ENCODE peak calls at places on chromosome 11, in four cellular contexts. M is pancreas; U is CD4-positive, alpha-beta T cell; J is psoas muscle. E is an unnamed sample.

GRCh38 chr11:83008581-83008923 is 63.1 kb downstream of the RAB30 start:
- DNase-seq in M (no peak), U (no peak), J (no peak), E (no peak)

GRCh38 chr11:3994030-3994640 is 100.5 kb upstream of the RRM1 start:
- DNase-seq in M (no peak), U (no peak), J (no peak), E (no peak)

GRCh38 chr11:94593030-94593429 is 25.9 kb downstream of the PIWIL4 start:
- DNase-seq in M (no peak), U (no peak), J (no peak), E (no peak)

GRCh38 chr11:121670792-121671275 is 218.1 kb upstream of the SORL1-AS1 start:
- DNase-seq in M (no peak), U (no peak), J (no peak), E (no peak)

GRCh38 chr11:76823481-76824028 is 37.2 kb upstream of the ACER3 start:
- DNase-seq in M (no peak), U (no peak), J (no peak), E (no peak)

GRCh38 chr11:104254347-104254746 is 90.4 kb upstream of the PDGFD start:
- DNase-seq in M (peak), U (no peak), J (peak), E (no peak)

GRCh38 chr11:11073996-11074395 is 216.1 kb upstream of the ZBED5 start:
- DNase-seq in M (no peak), U (no peak), J (no peak), E (no peak)

GRCh38 chr11:112497826-112498225 is 237.2 kb upstream of the PLET1 start:
- DNase-seq in M (no peak), U (no peak), J (no peak), E (no peak)

GRCh38 chr11:108943853-108944252 is 279.0 kb downstream of the DDX10 start:
- DNase-seq in M (no peak), U (no peak), J (no peak), E (no peak)

GRCh38 chr11:113305440-113306336 is 8.7 kb upstream of the TTC12 start:
- DNase-seq in M (peak), U (peak), J (peak), E (peak)

GRCh38 chr11:14258177-14258935 is 100.6 kb downstream of the RRAS2 start:
- DNase-seq in M (no peak), U (no peak), J (no peak), E (no peak)

GRCh38 chr11:83361831-83362230 is 75.7 kb upstream of the CCDC90B start:
- DNase-seq in M (peak), U (no peak), J (no peak), E (no peak)

GRCh38 chr11:70046089-70046488 is 32.0 kb upstream of the ANO1 start:
- DNase-seq in M (no peak), U (no peak), J (no peak), E (no peak)

GRCh38 chr11:96301818-96302217 is 41.2 kb downstream of the MAML2 start:
- DNase-seq in M (no peak), U (no peak), J (no peak), E (no peak)

GRCh38 chr11:124944565-124944964 is 8.7 kb upstream of the HEPACAM start:
- DNase-seq in M (no peak), U (no peak), J (no peak), E (no peak)

GRCh38 chr11:74023291-74023690 is 14.4 kb upstream of the UCP3 start:
- DNase-seq in M (no peak), U (no peak), J (no peak), E (no peak)

GRCh38 chr11:130314184-130314748 is 451 bp downstream of the ZBTB44 start:
- DNase-seq in M (peak), U (peak), J (peak), E (peak)

GRCh38 chr11:125797641-125798040 is 9.7 kb downstream of the PATE3 start:
- DNase-seq in M (no peak), U (no peak), J (no peak), E (no peak)

GRCh38 chr11:26626346-26626745 is 54.3 kb upstream of the MUC15 start:
- DNase-seq in M (no peak), U (no peak), J (no peak), E (no peak)

GRCh38 chr11:64353761-64354506 is 5.0 kb upstream of the RPS6KA4 start:
- DNase-seq in M (no peak), U (no peak), J (no peak), E (no peak)

GRCh38 chr11:36215688-36216050 is 73.6 kb downstream of the COMMD9 start:
- DNase-seq in M (no peak), U (no peak), J (no peak), E (no peak)

GRCh38 chr11:122727101-122727929 is 71.8 kb downstream of the UBASH3B start:
- DNase-seq in M (no peak), U (peak), J (no peak), E (no peak)

GRCh38 chr11:117871160-117871559 is 5.3 kb downstream of the FXYD6 start:
- DNase-seq in M (no peak), U (no peak), J (no peak), E (no peak)

GRCh38 chr11:117180020-117180419 is 1.5 kb downstream of the SIDT2 start:
- DNase-seq in M (no peak), U (no peak), J (no peak), E (no peak)

GRCh38 chr11:69293819-69294505 is at the start of gene MYEOV:
- DNase-seq in M (no peak), U (no peak), J (no peak), E (no peak)

GRCh38 chr11:123640677-123641494 is 13.5 kb downstream of the SCN3B start:
- DNase-seq in M (no peak), U (peak), J (peak), E (no peak)

GRCh38 chr11:8259316-8259995 is 4.2 kb downstream of the LMO1 start:
- DNase-seq in M (no peak), U (no peak), J (no peak), E (no peak)

GRCh38 chr11:82872377-82873150 is 27.7 kb downstream of the PRCP start:
- DNase-seq in M (no peak), U (no peak), J (no peak), E (no peak)

GRCh38 chr11:80365980-80366379 is 925.1 kb upstream of the TENM4 start:
- DNase-seq in M (no peak), U (no peak), J (no peak), E (no peak)

GRCh38 chr11:131073167-131073566 is 156.9 kb upstream of the SNX19 start:
- DNase-seq in M (no peak), U (no peak), J (no peak), E (no peak)

GRCh38 chr11:75350122-75350742 is 1.2 kb downstream of the ARRB1 start:
- DNase-seq in M (no peak), U (no peak), J (no peak), E (no peak)

GRCh38 chr11:69644071-69644961 is 3.4 kb downstream of the CCND1 start:
- DNase-seq in M (peak), U (no peak), J (peak), E (peak)

GRCh38 chr11:63761870-63762661 is 6.5 kb downstream of the ZFTA start:
- DNase-seq in M (no peak), U (no peak), J (peak), E (no peak)

GRCh38 chr11:11157201-11157600 is 195.8 kb downstream of the CSNK2A3 start:
- DNase-seq in M (no peak), U (peak), J (no peak), E (no peak)

GRCh38 chr11:47881145-47881544 is 33.0 kb upstream of the NUP160 start:
- DNase-seq in M (no peak), U (no peak), J (no peak), E (no peak)

GRCh38 chr11:13929551-13929950 is 33.0 kb upstream of the SPON1 start:
- DNase-seq in M (no peak), U (no peak), J (no peak), E (peak)

GRCh38 chr11:32829157-32829679 is 509 bp upstream of the PRRG4 start:
- DNase-seq in M (no peak), U (no peak), J (no peak), E (no peak)

DNA sequence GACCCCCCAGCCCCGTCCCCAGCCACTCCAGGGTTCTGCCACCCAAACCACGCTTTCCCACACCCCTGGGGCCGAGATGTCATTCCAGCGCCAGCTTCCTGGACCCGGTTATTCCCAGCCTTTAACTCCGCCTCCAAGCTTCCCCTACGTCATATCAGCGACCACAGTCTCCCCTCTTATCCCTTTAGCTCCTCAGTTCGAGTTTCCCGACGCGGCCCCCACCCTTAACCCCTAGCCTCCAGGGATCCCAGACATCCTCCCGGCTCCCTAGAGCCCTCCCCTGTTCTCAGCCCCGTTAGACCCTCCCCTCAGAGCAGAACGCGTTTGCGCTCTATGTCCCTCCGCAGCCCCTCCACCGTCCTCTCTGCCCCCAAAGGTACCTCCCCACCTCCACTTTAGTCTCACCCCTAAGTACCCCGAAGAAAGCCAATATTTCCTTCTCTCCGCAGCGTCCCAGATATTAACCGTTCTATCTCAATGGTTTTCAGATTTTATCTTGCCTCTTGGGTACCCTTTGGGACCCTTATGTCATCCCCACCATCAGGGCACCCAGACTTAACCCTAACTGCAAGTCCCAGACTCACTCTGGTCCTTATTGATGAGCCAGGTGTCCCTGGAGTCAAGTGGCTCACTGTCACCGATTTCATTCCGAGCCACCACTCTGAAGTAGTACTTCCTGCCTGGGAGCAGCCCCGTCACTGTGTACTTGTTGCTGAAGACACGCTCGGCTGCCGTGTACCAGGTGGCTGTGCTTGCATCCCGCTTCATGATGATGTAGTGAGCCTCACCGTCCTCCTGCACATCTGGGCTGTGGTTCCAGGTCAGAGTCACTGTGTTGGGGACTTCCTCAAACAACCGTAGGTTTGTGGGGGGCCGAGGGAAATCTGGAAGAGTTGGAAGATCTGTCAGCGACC is 8.0 kb downstream of the TMEM86A start:
- DNase-seq in M (peak), U (peak), J (peak), E (peak)
- H3K27ac ChIP-seq in M (peak), U (peak), J (no peak), E (peak)

GRCh38 chr11:18309691-18310090 is 12.2 kb downstream of the HPS5 start:
- DNase-seq in M (no peak), U (no peak), J (no peak), E (no peak)

GRCh38 chr11:18312012-18312411 is 9.9 kb downstream of the HPS5 start:
- DNase-seq in M (no peak), U (no peak), J (no peak), E (no peak)

GRCh38 chr11:18312663-18313420 is 9.1 kb downstream of the HPS5 start:
- DNase-seq in M (no peak), U (no peak), J (no peak), E (no peak)

GRCh38 chr11:18308242-18308641 is 13.7 kb downstream of the HPS5 start:
- DNase-seq in M (no peak), U (no peak), J (no peak), E (no peak)

GRCh38 chr11:18310800-18311340 is 11.1 kb downstream of the HPS5 start:
- DNase-seq in M (no peak), U (no peak), J (no peak), E (no peak)
- H3K27ac ChIP-seq in M (peak), U (no peak), J (no peak), E (no peak)

GRCh38 chr11:19673924-19674390 is 38.7 kb upstream of the NAV2 start:
- DNase-seq in M (no peak), U (no peak), J (peak), E (peak)
- H3K27ac ChIP-seq in M (no peak), U (no peak), J (peak), E (peak)

GRCh38 chr11:72833792-72834501 is 19.7 kb downstream of the ATG16L2 start:
- DNase-seq in M (no peak), U (no peak), J (no peak), E (no peak)

GRCh38 chr11:72834905-72835304 is 20.7 kb downstream of the ATG16L2 start:
- DNase-seq in M (no peak), U (no peak), J (no peak), E (no peak)

GRCh38 chr11:72831521-72832300 is 17.5 kb downstream of the ATG16L2 start:
- DNase-seq in M (peak), U (peak), J (peak), E (peak)

GRCh38 chr11:72832301-72833082 is 18.3 kb downstream of the ATG16L2 start:
- DNase-seq in M (no peak), U (no peak), J (no peak), E (no peak)

DNA sequence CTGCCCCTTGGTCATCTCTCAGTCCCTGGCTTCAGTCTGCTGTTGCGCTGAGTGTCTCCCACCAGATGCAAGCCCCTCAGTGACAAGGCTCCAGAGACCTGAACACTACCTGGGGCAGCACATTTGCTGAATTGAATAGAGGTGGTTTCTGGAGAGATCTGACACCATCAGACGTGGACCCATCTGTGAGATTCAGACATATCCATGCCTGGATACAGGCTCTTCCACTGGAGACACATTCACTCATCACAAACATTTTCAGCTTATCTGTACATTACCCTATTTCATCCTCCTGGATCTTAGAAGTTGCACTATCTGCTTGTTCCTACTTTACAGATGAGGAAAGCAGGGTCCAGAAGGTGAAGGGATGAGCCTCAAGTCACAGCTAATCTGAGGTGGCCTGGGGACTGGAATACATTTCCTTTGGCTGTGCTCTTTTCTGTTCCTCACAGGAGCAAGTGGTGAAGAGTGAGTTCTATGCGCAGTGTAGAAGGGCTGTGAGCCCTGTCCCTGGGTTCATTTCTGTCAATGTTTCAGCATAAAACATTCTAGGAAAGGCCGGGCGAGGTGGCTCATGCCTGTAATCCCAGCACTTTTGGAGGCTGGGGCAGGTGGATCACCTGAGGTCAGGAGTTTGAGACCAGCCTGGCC is 19.0 kb downstream of the ATG16L2 start:
- DNase-seq in M (no peak), U (no peak), J (no peak), E (no peak)
- H3K27ac ChIP-seq in M (no peak), U (no peak), J (peak), E (peak)

GRCh38 chr11:12394601-12395000 is 17.2 kb downstream of the PARVA start:
- DNase-seq in M (no peak), U (no peak), J (no peak), E (no peak)
- H3K27ac ChIP-seq in M (no peak), U (no peak), J (no peak), E (no peak)

DNA sequence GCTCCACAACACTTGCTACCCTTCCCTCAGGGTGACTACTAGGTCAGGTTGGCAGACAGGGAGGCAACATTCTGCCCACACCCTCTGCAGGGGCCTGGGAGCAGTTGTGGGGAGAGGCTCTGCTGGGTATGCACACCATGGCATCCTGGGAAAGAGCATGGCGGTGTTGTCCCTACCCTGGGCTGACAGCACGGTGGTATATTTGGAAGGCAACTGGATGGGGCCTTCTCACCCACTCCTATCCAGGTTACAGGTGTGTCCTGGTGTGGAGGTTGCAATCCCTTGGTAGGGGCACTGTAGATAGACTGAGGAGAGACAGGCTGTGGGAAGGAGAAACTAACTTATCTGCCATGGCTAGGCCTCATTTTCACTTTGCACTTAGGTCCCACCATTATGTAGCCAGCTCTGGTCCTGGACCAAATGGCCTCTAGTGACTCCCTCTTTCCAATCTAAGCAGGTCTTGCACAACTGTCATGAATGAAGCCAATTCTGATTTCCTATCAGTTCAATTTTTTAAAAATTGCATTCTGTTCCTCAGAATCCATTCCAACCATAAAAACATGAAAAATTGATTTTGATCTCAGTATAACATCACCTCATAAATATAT is 54.0 kb upstream of the CD44 start:
- DNase-seq in M (no peak), U (no peak), J (no peak), E (no peak)
- H3K27ac ChIP-seq in M (no peak), U (peak), J (no peak), E (no peak)

GRCh38 chr11:79055866-79056632 is 384.8 kb downstream of the TENM4 start:
- DNase-seq in M (no peak), U (no peak), J (peak), E (no peak)

GRCh38 chr11:79059171-79059570 is 381.7 kb downstream of the TENM4 start:
- DNase-seq in M (no peak), U (no peak), J (no peak), E (no peak)

GRCh38 chr11:79060534-79060933 is 380.3 kb downstream of the TENM4 start:
- DNase-seq in M (no peak), U (no peak), J (no peak), E (no peak)

GRCh38 chr11:79062814-79063762 is 377.7 kb downstream of the TENM4 start:
- DNase-seq in M (peak), U (no peak), J (no peak), E (no peak)

GRCh38 chr11:79060081-79060480 is 380.7 kb downstream of the TENM4 start:
- DNase-seq in M (no peak), U (no peak), J (no peak), E (no peak)
- H3K27ac ChIP-seq in M (no peak), U (no peak), J (no peak), E (no peak)

GRCh38 chr11:118883368-118884071 is at the start of gene CXCR5:
- DNase-seq in M (no peak), U (peak), J (no peak), E (no peak)
- H3K27ac ChIP-seq in M (no peak), U (peak), J (no peak), E (no peak)